ENCODE peak calls at places on chromosomes 16 and 17, in seven cellular contexts. G, W, Z, O, A, P and R are unnamed samples.

GRCh38 chr16:58010886-58011285 is 9.7 kb downstream of the USB1 start:
- DNase-seq in Z (no peak), W (no peak), A (no peak), O (no peak), G (no peak), P (no peak), R (no peak)

GRCh38 chr16:56960681-56961281 is 969 bp upstream of the CETP start:
- DNase-seq in W (peak; percentile 24), A (no peak), O (no peak), G (peak; percentile 73), P (no peak), Z (no peak), R (no peak)

GRCh38 chr17:81165246-81166032 is at the start of gene PVALEF:
- DNase-seq in P (no peak), Z (no peak), G (no peak), W (peak; percentile 51), A (peak; percentile 44), O (no peak), R (no peak)

GRCh38 chr16:6709736-6710135 is 622.9 kb upstream of the RBFOX1 start:
- DNase-seq in Z (no peak), W (no peak), O (no peak), A (no peak), G (no peak), P (no peak), R (no peak)

GRCh38 chr17:31787857-31788570 is 71.0 kb downstream of the COPRS start:
- DNase-seq in O (peak; percentile 96), P (no peak), G (peak; percentile 90), W (no peak), Z (peak; percentile 91), A (no peak), R (no peak)

GRCh38 chr17:3602499-3602898 is 6.7 kb downstream of the TRPV1 start:
- DNase-seq in W (peak; percentile 35), A (peak; percentile 20), O (peak; percentile 12), P (peak; percentile 27), Z (peak; percentile 42), G (peak; percentile 36), R (no peak)

GRCh38 chr16:88634994-88635670 is 3.2 kb upstream of the IL17C start:
- DNase-seq in O (no peak), W (no peak), Z (no peak), G (no peak), A (no peak), P (peak; percentile 37), R (no peak)

GRCh38 chr17:78974635-78975591 is 4.8 kb downstream of the LGALS3BP start:
- DNase-seq in W (peak; percentile 52), Z (peak; percentile 86), A (peak; percentile 67), P (peak; percentile 71), O (peak; percentile 88), G (peak; percentile 85), R (no peak)

GRCh38 chr17:48604770-48605329 is at the start of gene HOXB6:
- DNase-seq in G (no peak), Z (peak; percentile 63), O (peak; percentile 78), A (no peak), W (no peak), P (peak; percentile 84), R (no peak)

GRCh38 chr16:15567823-15568222 is 75.1 kb downstream of the MARF1 start:
- DNase-seq in A (no peak), G (no peak), O (no peak), P (no peak), W (no peak), Z (no peak), R (no peak)

GRCh38 chr17:64202683-64203430 is 60.2 kb downstream of the TEX2 start:
- DNase-seq in G (peak; percentile 46), P (no peak), A (no peak), O (peak; percentile 58), W (no peak), Z (peak; percentile 68), R (no peak)

GRCh38 chr17:71472809-71473789 is 647.7 kb upstream of the SOX9 start:
- DNase-seq in O (peak; percentile 70), Z (peak; percentile 65), W (peak; percentile 37), G (peak; percentile 77), A (peak; percentile 22), P (no peak), R (no peak)

DNA sequence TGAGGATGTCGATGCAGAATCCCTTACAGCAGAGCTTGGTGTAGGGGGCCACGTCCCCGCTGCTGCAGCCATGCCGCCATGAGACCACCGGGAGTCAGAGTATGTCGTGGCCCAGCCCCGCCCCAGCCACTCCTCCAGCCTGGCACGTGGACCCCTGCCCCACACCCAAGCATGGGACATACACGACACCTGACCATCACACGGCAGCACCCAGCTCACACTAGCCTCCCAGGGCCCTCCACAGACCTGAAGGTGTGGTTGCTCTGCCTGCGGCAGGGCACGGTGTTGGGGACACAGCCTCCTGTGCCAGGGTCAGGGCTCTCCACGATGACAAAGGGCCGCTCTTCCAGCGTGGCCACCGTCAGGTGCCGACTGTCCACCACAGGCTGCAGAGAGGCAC is 9.4 kb downstream of the GRIN2C start:
- DNase-seq in P (no peak), Z (no peak), A (no peak), G (no peak), O (no peak), W (no peak), R (no peak)
- H3K4me3 ChIP-seq in P (no peak overlapping the region), Z (no peak overlapping the region), A (no peak overlapping the region), G (no peak overlapping the region), O (no peak overlapping the region), W (no peak overlapping the region), R (no peak overlapping the region)

DNA sequence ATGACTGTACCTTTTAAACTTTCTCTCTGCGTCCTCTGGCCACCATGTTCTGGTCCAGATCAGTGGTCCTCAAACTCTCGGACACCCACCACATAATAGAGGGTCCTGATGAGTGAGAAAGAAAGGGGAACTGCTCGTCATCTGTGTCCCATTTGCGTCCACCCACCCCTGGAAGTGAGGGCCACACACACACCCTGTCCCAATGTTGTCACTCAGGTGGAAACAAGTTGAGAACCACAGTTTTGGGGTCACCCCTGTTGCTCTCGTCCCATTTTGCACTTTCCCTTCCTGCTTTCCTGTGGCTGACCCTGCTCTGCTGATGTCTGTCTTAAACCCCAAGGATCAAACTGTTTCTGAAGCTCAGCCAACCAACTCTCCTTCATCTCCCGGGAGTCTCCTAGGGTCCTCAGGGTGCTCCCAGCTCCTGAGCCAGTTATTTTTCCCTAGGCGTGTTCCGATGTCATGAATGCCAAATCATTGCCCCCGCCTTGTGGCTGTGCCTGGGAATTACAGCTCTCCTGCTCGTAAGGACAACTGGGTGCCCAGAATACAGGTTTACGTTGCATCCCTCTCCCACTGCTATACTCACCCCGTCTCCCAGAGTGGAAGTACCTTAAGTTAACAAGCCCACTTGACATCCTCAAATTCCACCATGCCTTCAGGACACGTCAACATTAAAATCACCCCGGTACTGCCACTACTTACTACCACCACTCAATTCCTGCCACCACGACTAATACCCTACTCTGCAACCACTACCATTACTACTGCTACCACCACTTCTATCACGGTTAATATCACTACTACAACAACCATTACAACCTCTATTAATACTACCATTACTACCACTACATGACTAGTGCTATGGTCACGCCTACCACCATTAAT is 26.0 kb upstream of the HNF1B start:
- DNase-seq in A (peak; percentile 86), G (peak; percentile 69), W (peak; percentile 70), Z (peak; percentile 56), O (peak; percentile 63), P (peak; percentile 87), R (no peak)
- TF ChIP-seq CTCF in A (peak; percentile 66), G (peak; percentile 96), W (peak; percentile 78), Z (peak; percentile 85), O (peak; percentile 89), P (peak; percentile 51), R (no peak)

GRCh38 chr17:73091770-73092517 is 544 bp downstream of the SLC39A11 start:
- DNase-seq in W (peak; percentile 46), Z (no peak), G (peak; percentile 35), P (peak; percentile 55), O (no peak), A (peak; percentile 38), R (peak; percentile 87)
- H3K4me3 ChIP-seq in W (peak overlapping the region; percentile 79), Z (peak overlapping the region; percentile 79), G (peak overlapping the region; percentile 50), P (peak overlapping the region; percentile 27), O (peak overlapping the region; percentile 88), A (peak overlapping the region; percentile 78), R (peak overlapping the region; percentile 59)

DNA sequence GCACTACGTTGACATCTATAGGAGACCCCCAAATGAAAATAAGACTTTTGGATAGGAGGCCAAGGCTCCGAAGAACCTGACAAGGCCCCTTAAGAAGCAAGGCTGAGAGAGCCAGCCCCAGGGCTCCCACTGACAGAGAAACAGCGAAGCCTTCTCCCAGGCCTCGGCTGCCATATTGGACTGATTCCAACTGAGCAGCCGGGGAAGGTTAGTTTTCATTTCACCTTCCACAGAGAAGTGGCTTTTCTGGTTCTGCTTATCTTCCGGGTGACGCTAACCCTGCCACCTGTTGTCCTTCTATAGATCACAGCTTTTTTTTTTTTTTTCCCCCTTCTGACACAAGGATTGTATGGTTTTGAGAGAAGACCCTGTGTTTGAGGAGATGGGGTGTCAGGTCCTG is 356.7 kb downstream of the SOX9 start:
- DNase-seq in G (no peak), P (no peak), A (peak; percentile 81), W (peak; percentile 35), Z (no peak), O (no peak), R (no peak)
- TF ChIP-seq CTCF in G (no peak), P (no peak), A (no peak), W (no peak), Z (no peak), O (no peak), R (no peak)

GRCh38 chr17:42111901-42112551 is 488 bp downstream of the DHX58 start:
- DNase-seq in P (peak; percentile 67), A (peak; percentile 56), G (peak; percentile 40), Z (peak; percentile 53), O (peak; percentile 44), W (no peak), R (no peak)
- H3K4me3 ChIP-seq in P (peak overlapping the region; percentile 19), A (peak overlapping the region; percentile 17), G (no peak overlapping the region), Z (peak overlapping the region; percentile 49), O (peak overlapping the region; percentile 75), W (no peak overlapping the region), R (peak overlapping the region; percentile 51)

GRCh38 chr17:44630703-44631102 is 25.6 kb upstream of the MEIOC start:
- DNase-seq in P (no peak), W (no peak), Z (no peak), G (no peak), A (no peak), O (no peak), R (no peak)

GRCh38 chr17:44637066-44637465 is 19.2 kb upstream of the MEIOC start:
- DNase-seq in O (no peak), P (no peak), A (no peak), G (no peak), W (no peak), Z (no peak), R (no peak)

GRCh38 chr17:44633998-44634397 is 22.3 kb upstream of the MEIOC start:
- DNase-seq in G (no peak), W (no peak), Z (no peak), P (no peak), O (no peak), A (no peak), R (no peak)

DNA sequence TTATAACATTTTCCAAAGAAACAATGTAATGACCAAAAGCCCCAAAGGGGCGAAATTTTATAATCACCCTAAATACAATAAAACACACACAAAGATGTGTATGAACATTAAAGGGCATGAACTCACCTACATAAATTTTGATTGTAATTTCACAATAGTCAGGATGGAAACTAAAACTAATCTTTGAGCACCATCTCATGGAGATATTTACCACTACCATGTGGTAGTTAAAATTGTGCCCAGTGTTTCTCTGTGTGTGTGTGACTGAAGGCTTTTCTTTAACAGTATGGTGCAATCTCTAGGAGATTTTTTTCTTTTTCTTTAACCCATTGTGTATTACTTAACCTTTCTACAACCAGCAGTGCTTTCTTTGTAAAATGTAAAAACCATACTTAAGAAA is 19.7 kb upstream of the MEIOC start:
- DNase-seq in Z (peak; percentile 67), W (no peak), A (no peak), O (peak; percentile 76), P (no peak), G (peak; percentile 77), R (no peak)
- TF ChIP-seq CTCF in Z (peak; percentile 58), W (peak; percentile 20), A (peak; percentile 24), O (peak; percentile 77), P (no peak), G (peak; percentile 46), R (no peak)